ENCODE peak calls at places on chromosomes 7 and 10, in nine cellular contexts. F is SK-N-SH, X is HFF-Myc, L is right atrium auricular region, D is tibial nerve, O is hepatocyte, Y is Peyer's patch, K is mammary epithelial cell, J is esophagus squamous epithelium. U is an unnamed sample.

GRCh38 chr7:45584261-45585210 is 10.4 kb downstream of the ADCY1 start:
- DNase-seq in F (no peak), X (no peak), L (no peak), D (no peak), O (no peak), Y (no peak), K (no peak), J (no peak), U (no peak)

GRCh38 chr10:71868192-71868697 is 17.2 kb upstream of the PSAP start:
- DNase-seq in F (peak; percentile 44), X (no peak), L (peak; percentile 73), D (peak; percentile 75), O (peak; percentile 48), Y (peak; percentile 50), K (peak; percentile 92), J (no peak), U (no peak)

GRCh38 chr7:44276571-44277101 is 48.8 kb downstream of the CAMK2B start:
- DNase-seq in F (no peak), X (no peak), L (no peak), D (no peak), O (no peak), Y (peak; percentile 39), K (no peak), J (no peak), U (no peak)

GRCh38 chr10:96261930-96262329 is 9.4 kb downstream of the BLNK start:
- DNase-seq in F (no peak), X (no peak), L (no peak), D (no peak), O (peak; percentile 42), Y (no peak), K (no peak), J (no peak), U (no peak)

GRCh38 chr10:84194424-84195043 is at the start of gene CDHR1:
- DNase-seq in F (peak; percentile 86), X (no peak), L (no peak), D (no peak), O (peak; percentile 56), Y (peak; percentile 84), K (no peak), J (no peak), U (no peak)

GRCh38 chr10:69558559-69558958 is 14.7 kb downstream of the NEUROG3 start:
- DNase-seq in F (no peak), X (no peak), L (no peak), D (no peak), O (no peak), Y (no peak), K (no peak), J (no peak), U (no peak)

GRCh38 chr10:31780717-31781116 is 147.9 kb downstream of the ARHGAP12 start:
- DNase-seq in F (no peak), X (no peak), L (no peak), D (no peak), O (no peak), Y (no peak), K (no peak), J (no peak), U (peak; percentile 18)

GRCh38 chr10:132037676-132037975 is 28.1 kb upstream of the JAKMIP3 start:
- DNase-seq in F (no peak), X (no peak), L (no peak), D (no peak), O (no peak), Y (no peak), K (no peak), J (no peak), U (no peak)

GRCh38 chr10:104559935-104560334 is 81.2 kb upstream of the SORCS3 start:
- DNase-seq in F (no peak), X (no peak), L (no peak), D (no peak), O (no peak), Y (no peak), K (no peak), J (no peak), U (no peak)

GRCh38 chr10:133378251-133379096 is 588 bp upstream of the PAOX start:
- DNase-seq in F (peak; percentile 82), X (no peak), L (no peak), D (peak; percentile 39), O (peak; percentile 86), Y (peak; percentile 88), K (peak; percentile 54), J (no peak), U (no peak)

GRCh38 chr10:5761220-5761619 is 52.0 kb downstream of the GDI2 start:
- DNase-seq in F (no peak), X (no peak), L (no peak), D (no peak), O (no peak), Y (no peak), K (no peak), J (no peak), U (no peak)

GRCh38 chr7:156640949-156641485 is 443 bp downstream of the RNF32 start:
- DNase-seq in F (no peak), X (no peak), L (no peak), D (no peak), O (peak; percentile 64), Y (no peak), K (peak; percentile 55), J (no peak), U (no peak)

GRCh38 chr7:18873674-18874341 is 243.6 kb downstream of the TWIST1 start:
- DNase-seq in F (peak; percentile 19), X (no peak), L (no peak), D (no peak), O (peak; percentile 26), Y (no peak), K (no peak), J (no peak), U (no peak)

GRCh38 chr10:88754272-88754671 is 5.5 kb upstream of the LIPN start:
- DNase-seq in F (peak; percentile 22), X (peak; percentile 72), L (no peak), D (no peak), O (no peak), Y (no peak), K (no peak), J (no peak), U (no peak)

GRCh38 chr7:13981070-13981469 is 8.4 kb downstream of the ETV1 start:
- DNase-seq in F (peak; percentile 44), X (peak; percentile 96), L (peak; percentile 78), D (peak; percentile 64), O (peak; percentile 83), Y (no peak), K (peak; percentile 94), J (no peak), U (peak; percentile 98)

GRCh38 chr10:97687785-97688781 is 1.0 kb upstream of the AVPI1 start:
- DNase-seq in F (no peak), X (no peak), L (no peak), D (peak; percentile 36), O (no peak), Y (no peak), K (peak; percentile 49), J (no peak), U (no peak)

GRCh38 chr7:25206765-25207164 is 21.5 kb downstream of the NPVF start:
- DNase-seq in F (no peak), X (no peak), L (no peak), D (no peak), O (no peak), Y (no peak), K (no peak), J (no peak), U (no peak)
- H3K4me3 ChIP-seq in F (no peak overlapping the region), X (no peak overlapping the region), L (no peak overlapping the region), D (no peak overlapping the region), O (no peak overlapping the region), Y (no peak overlapping the region), K (no peak overlapping the region), J (no peak overlapping the region), U (no peak overlapping the region)

GRCh38 chr10:92755725-92756124 is 66.0 kb downstream of the HHEX start:
- DNase-seq in F (no peak), X (no peak), L (no peak), D (no peak), O (no peak), Y (no peak), K (no peak), J (no peak), U (no peak)

GRCh38 chr10:92757720-92758119 is 68.0 kb downstream of the HHEX start:
- DNase-seq in F (no peak), X (no peak), L (no peak), D (no peak), O (no peak), Y (no peak), K (no peak), J (no peak), U (no peak)

GRCh38 chr10:92758594-92758993 is 68.8 kb downstream of the HHEX start:
- DNase-seq in F (no peak), X (no peak), L (no peak), D (no peak), O (no peak), Y (no peak), K (no peak), J (no peak), U (peak; percentile 43)

GRCh38 chr10:92757066-92757716 is 67.4 kb downstream of the HHEX start:
- DNase-seq in F (no peak), X (peak; percentile 66), L (peak; percentile 90), D (peak; percentile 80), O (peak; percentile 42), Y (peak; percentile 58), K (peak; percentile 31), J (peak; percentile 43), U (peak; percentile 82)

DNA sequence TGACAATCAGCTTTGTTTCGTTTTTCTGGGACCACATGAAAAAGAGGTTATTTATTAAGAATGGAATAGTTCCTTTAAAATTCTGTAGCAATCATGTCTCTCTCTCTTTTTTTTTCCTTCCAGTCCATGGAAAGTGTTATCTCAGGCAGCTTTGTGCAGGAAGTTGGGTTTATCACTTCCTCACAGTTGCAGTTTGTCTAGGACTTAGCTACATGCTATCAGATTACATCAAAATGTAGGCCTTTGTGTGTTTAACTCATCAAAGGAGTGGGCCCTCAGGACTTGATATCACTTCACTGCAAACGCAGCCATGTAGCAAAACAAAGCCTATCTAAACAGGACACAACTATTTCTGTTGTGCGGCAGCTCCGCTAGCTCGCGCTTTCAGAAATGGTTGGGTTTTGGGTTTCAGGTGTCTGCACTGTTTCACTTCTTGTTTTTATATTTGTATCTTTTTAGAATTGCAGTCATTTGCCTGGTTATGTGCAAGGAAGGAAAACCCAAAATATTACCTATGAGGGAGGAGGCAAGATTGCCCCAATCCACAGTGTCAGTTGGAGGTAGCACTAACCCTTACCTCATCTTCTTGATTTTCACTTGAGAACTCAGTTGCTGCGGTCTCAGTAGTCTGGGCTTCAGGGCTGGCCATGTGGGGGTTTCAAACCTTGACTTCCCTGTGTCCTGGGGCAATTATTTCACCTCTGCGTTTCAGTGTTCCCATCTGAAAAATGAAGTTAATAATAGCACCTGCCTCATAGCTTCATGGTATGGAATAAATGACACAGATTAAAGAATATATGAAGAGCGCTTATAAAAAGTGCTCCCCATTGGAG is 66.7 kb downstream of the HHEX start:
- DNase-seq in F (no peak), X (no peak), L (no peak), D (no peak), O (no peak), Y (no peak), K (no peak), J (no peak), U (no peak)
- H3K4me3 ChIP-seq in F (no peak overlapping the region), X (no peak overlapping the region), L (no peak overlapping the region), D (no peak overlapping the region), O (no peak overlapping the region), Y (no peak overlapping the region), K (no peak overlapping the region), J (no peak overlapping the region), U (no peak overlapping the region)

GRCh38 chr7:134782121-134782623 is 2.7 kb downstream of the CALD1 start:
- DNase-seq in F (no peak), X (no peak), L (no peak), D (no peak), O (no peak), Y (no peak), K (no peak), J (no peak), U (no peak)
- H3K4me3 ChIP-seq in F (peak overlapping the region; percentile 74), X (peak overlapping the region; percentile 66), L (peak overlapping the region; percentile 67), D (peak overlapping the region; percentile 42), O (no peak overlapping the region), Y (no peak overlapping the region), K (peak overlapping the region; percentile 78), J (peak overlapping the region; percentile 54), U (no peak overlapping the region)

GRCh38 chr7:37369904-37370303 is 78.8 kb downstream of the ELMO1 start:
- DNase-seq in F (no peak), X (no peak), L (no peak), D (no peak), O (peak; percentile 70), Y (peak; percentile 69), K (peak; percentile 40), J (no peak), U (no peak)
- H3K4me3 ChIP-seq in F (no peak overlapping the region), X (no peak overlapping the region), L (no peak overlapping the region), D (no peak overlapping the region), O (no peak overlapping the region), Y (no peak overlapping the region), K (no peak overlapping the region), J (no peak overlapping the region), U (no peak overlapping the region)

U was measured in LNCaP clone FGC.